ENCODE peak calls at places on chromosomes 13 and 19, in four cellular contexts. M, W, Z and X are unnamed samples.

GRCh38 chr19:16022681-16023557 is 53.4 kb upstream of the TPM4 start:
- DNase-seq in Z (no peak), W (no peak), M (no peak), X (no peak)

GRCh38 chr13:26017196-26017921 is 34.5 kb downstream of the SHISA2 start:
- DNase-seq in M (no peak), W (no peak), Z (no peak), X (no peak)

GRCh38 chr19:44611812-44612295 is 1.5 kb upstream of the IGSF23 start:
- DNase-seq in W (no peak), Z (no peak), M (no peak), X (no peak)

GRCh38 chr13:50268500-50268899 is 253.3 kb downstream of the KCNRG start:
- DNase-seq in W (no peak), Z (no peak), M (no peak), X (no peak)

GRCh38 chr13:97011446-97012131 is 17.3 kb upstream of the OXGR1 start:
- DNase-seq in M (no peak), Z (no peak), W (no peak), X (no peak)

GRCh38 chr19:42132030-42132628 is at the start of gene POU2F2:
- DNase-seq in M (no peak), W (peak; percentile 69), Z (peak; percentile 41), X (no peak)

GRCh38 chr13:49326222-49326917 is 78.6 kb downstream of the CDADC1 start:
- DNase-seq in W (no peak), Z (no peak), M (no peak), X (no peak)

GRCh38 chr19:50358483-50359431 is 6.7 kb downstream of the NAPSA start:
- DNase-seq in W (no peak), M (no peak), Z (peak; percentile 48), X (no peak)

GRCh38 chr13:23322353-23323336 is 110.9 kb downstream of the SACS start:
- DNase-seq in M (no peak), Z (no peak), W (no peak), X (no peak)

GRCh38 chr13:106736941-106737340 is 169.0 kb upstream of the ARGLU1 start:
- DNase-seq in W (no peak), Z (no peak), M (no peak), X (no peak)

GRCh38 chr13:34416833-34417425 is 525.1 kb upstream of the NBEA start:
- DNase-seq in Z (no peak), W (no peak), M (no peak), X (no peak)

GRCh38 chr19:39327990-39328705 is 7.5 kb upstream of the LRFN1 start:
- DNase-seq in W (peak; percentile 99), Z (no peak), M (no peak), X (peak; percentile 72)

GRCh38 chr19:53813996-53814395 is 10.1 kb downstream of the NLRP12 start:
- DNase-seq in Z (no peak), M (no peak), W (no peak), X (no peak)

GRCh38 chr19:36032251-36033104 is at the start of gene CLIP3:
- DNase-seq in M (no peak), Z (no peak), W (peak; percentile 90), X (no peak)

GRCh38 chr13:106426909-106427308 is 108.6 kb downstream of the EFNB2 start:
- DNase-seq in W (no peak), M (no peak), Z (no peak), X (no peak)

GRCh38 chr13:100644328-100644727 is 30.3 kb downstream of the TMTC4 start:
- DNase-seq in Z (no peak), W (no peak), M (no peak), X (no peak)

GRCh38 chr13:105763851-105764250 is 771.6 kb downstream of the EFNB2 start:
- DNase-seq in M (no peak), W (no peak), Z (no peak), X (no peak)

GRCh38 chr19:31378404-31378803 is 29.2 kb upstream of the TSHZ3 start:
- DNase-seq in Z (no peak), M (no peak), W (no peak), X (no peak)

DNA sequence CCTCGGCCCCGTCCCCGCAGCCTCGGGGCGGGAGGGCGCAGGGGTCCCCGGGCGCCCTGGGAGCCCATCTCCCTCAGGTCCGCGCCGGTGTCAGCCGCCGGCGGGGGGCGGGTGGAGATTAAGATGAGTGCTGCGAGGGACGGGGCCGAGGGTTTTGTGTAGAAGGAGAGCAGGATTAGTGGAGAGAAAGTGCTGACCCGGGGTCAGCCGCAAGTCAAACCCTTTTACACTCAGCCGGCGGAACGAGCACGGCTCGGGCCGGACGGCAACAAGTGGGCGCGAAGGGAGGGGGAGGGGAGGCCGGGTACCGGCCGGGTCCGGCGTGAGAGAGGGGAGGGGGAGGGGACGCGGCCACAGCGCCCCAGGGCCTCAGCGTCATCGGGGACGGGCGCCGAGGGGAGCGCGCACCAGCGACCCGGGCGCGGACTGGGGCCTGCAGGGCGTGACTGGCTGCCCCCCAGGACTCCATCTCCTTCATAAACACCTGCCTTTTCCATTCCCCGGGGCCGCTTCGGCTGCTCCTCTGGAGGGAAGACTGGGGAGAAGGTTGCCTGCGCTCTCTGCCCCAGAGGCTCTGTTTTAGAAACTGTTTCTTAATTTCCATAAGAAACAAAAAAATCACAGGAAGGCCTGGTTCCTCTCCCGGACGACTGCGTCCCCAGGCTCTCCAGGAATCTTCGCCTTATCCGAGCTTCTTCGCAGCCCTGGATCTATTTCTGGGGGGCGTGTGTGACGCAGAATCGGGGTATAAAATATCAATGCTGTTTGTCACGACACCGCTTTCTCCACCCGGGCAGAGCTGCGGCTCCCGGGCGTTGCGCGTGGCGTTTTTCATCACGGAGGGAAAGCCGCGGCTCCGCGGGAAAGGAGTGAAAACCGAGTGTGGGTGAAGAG is 6.5 kb downstream of the SOX1 start:
- DNase-seq in W (peak; percentile 82), Z (no peak), M (no peak), X (no peak)
- TF ChIP-seq JUND in W (no peak), Z (no peak), M (no peak), X (no peak)

DNA sequence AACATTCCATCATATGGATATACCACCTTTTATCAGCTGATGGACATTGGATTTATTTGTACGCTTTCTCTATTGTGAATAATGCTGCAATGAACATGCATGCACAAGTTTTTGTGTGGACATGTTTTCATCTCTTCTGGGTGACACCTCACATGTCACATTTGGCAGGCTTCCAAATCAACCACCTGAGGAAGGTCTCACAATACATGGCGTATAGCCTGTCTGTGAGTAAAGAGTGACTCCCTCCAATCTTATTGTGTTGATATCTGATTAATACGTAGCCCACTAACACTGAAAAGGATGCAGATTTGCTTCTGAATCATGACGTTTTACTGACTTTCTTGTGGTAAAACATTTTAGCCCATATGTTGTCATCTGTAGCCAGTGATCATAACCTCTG is 61.1 kb downstream of the SLC15A1 start:
- DNase-seq in W (no peak), Z (no peak), M (no peak), X (no peak)
- TF ChIP-seq JUND in W (no peak), Z (no peak), M (no peak), X (no peak)

DNA sequence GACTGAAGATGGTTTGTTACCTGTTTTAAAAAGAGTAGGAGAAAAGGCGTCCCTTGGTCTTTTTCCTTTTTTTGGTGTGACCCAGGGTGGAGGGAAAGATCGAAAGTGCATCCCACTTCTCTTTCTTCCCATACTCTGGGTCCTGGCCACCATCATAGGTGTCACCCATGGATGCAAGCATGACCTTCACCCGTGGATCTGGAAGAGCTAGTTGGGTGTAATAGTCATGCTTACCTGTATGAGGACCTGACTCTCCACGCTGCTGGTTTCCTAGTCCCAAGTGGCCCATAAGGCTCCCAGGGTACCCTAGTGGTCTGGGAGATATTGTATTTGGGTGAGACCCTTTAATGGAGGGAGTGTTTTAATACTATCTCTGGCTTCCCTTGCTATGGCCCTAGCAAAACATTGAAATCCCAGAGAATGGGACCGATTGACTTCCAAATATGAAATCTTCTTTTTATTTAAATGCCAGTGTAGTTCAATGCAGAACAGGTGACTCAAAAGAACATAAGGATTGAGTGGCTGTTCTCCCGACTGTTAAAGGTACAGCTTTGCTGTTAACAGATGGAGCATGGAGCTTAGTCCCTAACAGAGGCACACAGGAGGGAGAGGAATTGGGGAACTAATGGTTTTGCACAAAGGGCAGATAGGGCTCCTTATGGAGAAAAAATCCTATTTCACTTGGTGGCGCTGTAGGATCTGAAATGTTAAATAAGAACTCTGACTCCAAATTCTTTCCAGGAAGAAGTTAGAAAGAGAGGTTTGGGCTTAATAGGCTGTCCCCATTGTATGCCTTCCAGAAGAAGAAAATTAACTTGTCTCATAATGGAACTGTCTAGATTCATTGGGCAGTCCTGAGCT is 7.0 kb upstream of the ZNF550 start:
- DNase-seq in Z (no peak), M (peak; percentile 34), W (no peak), X (peak; percentile 33)
- TF ChIP-seq JUND in Z (no peak), M (no peak), W (no peak), X (no peak)

GRCh38 chr19:33797821-33798633 is 1.4 kb downstream of the KCTD15 start:
- DNase-seq in W (peak; percentile 74), M (no peak), Z (no peak), X (no peak)

GRCh38 chr19:33795370-33796163 is 1.1 kb upstream of the KCTD15 start:
- DNase-seq in Z (no peak), W (peak; percentile 90), M (no peak), X (peak; percentile 71)

GRCh38 chr19:33798701-33799111 is 2.0 kb downstream of the KCTD15 start:
- DNase-seq in W (no peak), Z (no peak), M (no peak), X (peak; percentile 35)

GRCh38 chr19:33794578-33795369 is 1.9 kb upstream of the KCTD15 start:
- DNase-seq in Z (no peak), W (peak; percentile 65), M (no peak), X (peak; percentile 33)

GRCh38 chr19:33796164-33797100 is at the start of gene KCTD15:
- DNase-seq in W (peak; percentile 84), M (no peak), Z (no peak), X (no peak)
- TF ChIP-seq JUND in W (no peak), M (no peak), Z (no peak), X (no peak)

GRCh38 chr13:41017744-41018582 is 1.2 kb downstream of the ELF1 start:
- DNase-seq in M (no peak), W (no peak), Z (no peak), X (no peak)

GRCh38 chr13:41018583-41018909 is 570 bp downstream of the ELF1 start:
- DNase-seq in Z (no peak), M (no peak), W (no peak), X (no peak)

GRCh38 chr13:41017153-41017552 is 2.0 kb downstream of the ELF1 start:
- DNase-seq in W (no peak), M (no peak), Z (no peak), X (no peak)

GRCh38 chr13:41019578-41020347 is 647 bp upstream of the ELF1 start:
- DNase-seq in W (no peak), Z (no peak), M (no peak), X (no peak)

DNA sequence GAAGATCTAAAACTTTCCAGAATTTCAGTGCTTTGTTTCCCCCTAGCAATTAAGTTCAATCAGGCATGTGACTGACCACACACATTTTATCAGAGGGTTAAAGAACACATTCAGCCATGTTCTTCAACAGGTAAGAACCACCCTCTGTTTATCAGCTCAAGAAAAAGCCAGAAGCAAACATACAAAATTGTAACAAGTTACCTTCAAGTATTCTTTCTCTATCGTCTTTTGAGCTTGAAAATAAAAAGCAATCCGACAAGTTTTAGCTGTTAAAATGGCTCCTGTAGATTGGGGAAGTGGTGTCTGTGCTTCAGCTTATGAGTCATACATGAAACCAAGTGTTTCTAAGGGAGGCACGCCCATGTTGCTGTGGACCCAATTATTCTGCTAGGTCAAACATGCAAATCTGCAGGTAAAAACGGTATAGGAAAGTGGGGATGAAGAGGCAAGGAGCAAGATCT is at the start of gene ELF1:
- DNase-seq in M (peak; percentile 85), Z (peak; percentile 88), W (no peak), X (peak; percentile 45)
- TF ChIP-seq JUND in M (peak; percentile 79), Z (peak; percentile 91), W (peak; percentile 39), X (no peak)